ENCODE peak calls at places on chromosome 5, in nine cellular contexts. One of them, this sample, is unnamed.

GRCh38 chr5:81027481-81028058 is 67.4 kb downstream of the RASGRF2 start:
- DNase-seq in GM12865: no peak
- DNase-seq in dorsolateral prefrontal cortex: no peak
- DNase-seq in cardiac muscle cell: no peak
- DNase-seq in neural crest cell: no peak
- DNase-seq in AG04449: no peak
- DNase-seq in heart right ventricle: no peak
- DNase-seq in hepatocyte: no peak
- DNase-seq in coronary artery: no peak
- DNase-seq in this sample: no peak

GRCh38 chr5:66932446-66932845 is 264.2 kb downstream of the CD180 start:
- DNase-seq in GM12865: no peak
- DNase-seq in dorsolateral prefrontal cortex: no peak
- DNase-seq in cardiac muscle cell: no peak
- DNase-seq in neural crest cell: no peak
- DNase-seq in AG04449: no peak
- DNase-seq in heart right ventricle: no peak
- DNase-seq in hepatocyte: no peak
- DNase-seq in coronary artery: no peak
- DNase-seq in this sample: no peak

GRCh38 chr5:31942546-31942945 is 231.6 kb downstream of the GOLPH3 start:
- DNase-seq in GM12865: no peak
- DNase-seq in dorsolateral prefrontal cortex: no peak
- DNase-seq in cardiac muscle cell: no peak
- DNase-seq in neural crest cell: no peak
- DNase-seq in AG04449: no peak
- DNase-seq in heart right ventricle: no peak
- DNase-seq in hepatocyte: no peak
- DNase-seq in coronary artery: no peak
- DNase-seq in this sample: no peak

GRCh38 chr5:67374378-67374777 is 177.8 kb upstream of the CD180 start:
- DNase-seq in GM12865: no peak
- DNase-seq in dorsolateral prefrontal cortex: no peak
- DNase-seq in cardiac muscle cell: no peak
- DNase-seq in neural crest cell: no peak
- DNase-seq in AG04449: no peak
- DNase-seq in heart right ventricle: no peak
- DNase-seq in hepatocyte: no peak
- DNase-seq in coronary artery: no peak
- DNase-seq in this sample: no peak

GRCh38 chr5:123951204-123951977 is 439.4 kb downstream of the CSNK1G3 start:
- DNase-seq in GM12865: no peak
- DNase-seq in dorsolateral prefrontal cortex: no peak
- DNase-seq in cardiac muscle cell: no peak
- DNase-seq in neural crest cell: no peak
- DNase-seq in AG04449: peak; percentile 86
- DNase-seq in heart right ventricle: no peak
- DNase-seq in hepatocyte: no peak
- DNase-seq in coronary artery: no peak
- DNase-seq in this sample: no peak

GRCh38 chr5:43839218-43839617 is 236.2 kb downstream of the NNT start:
- DNase-seq in GM12865: no peak
- DNase-seq in dorsolateral prefrontal cortex: no peak
- DNase-seq in cardiac muscle cell: no peak
- DNase-seq in neural crest cell: no peak
- DNase-seq in AG04449: peak; percentile 60
- DNase-seq in heart right ventricle: no peak
- DNase-seq in hepatocyte: no peak
- DNase-seq in coronary artery: no peak
- DNase-seq in this sample: no peak

GRCh38 chr5:129461816-129462396 is 1.8 kb downstream of the ADAMTS19 start:
- DNase-seq in GM12865: no peak
- DNase-seq in dorsolateral prefrontal cortex: no peak
- DNase-seq in cardiac muscle cell: no peak
- DNase-seq in neural crest cell: no peak
- DNase-seq in AG04449: no peak
- DNase-seq in heart right ventricle: no peak
- DNase-seq in hepatocyte: no peak
- DNase-seq in coronary artery: no peak
- DNase-seq in this sample: no peak

GRCh38 chr5:158755971-158756370 is 343.7 kb downstream of the EBF1 start:
- DNase-seq in GM12865: no peak
- DNase-seq in dorsolateral prefrontal cortex: no peak
- DNase-seq in cardiac muscle cell: no peak
- DNase-seq in neural crest cell: no peak
- DNase-seq in AG04449: no peak
- DNase-seq in heart right ventricle: no peak
- DNase-seq in hepatocyte: no peak
- DNase-seq in coronary artery: no peak
- DNase-seq in this sample: no peak

GRCh38 chr5:111227805-111228204 is 3.6 kb downstream of the CAMK4 start:
- DNase-seq in GM12865: peak; percentile 55
- DNase-seq in dorsolateral prefrontal cortex: no peak
- DNase-seq in cardiac muscle cell: no peak
- DNase-seq in neural crest cell: no peak
- DNase-seq in AG04449: no peak
- DNase-seq in heart right ventricle: no peak
- DNase-seq in hepatocyte: peak; percentile 8
- DNase-seq in coronary artery: no peak
- DNase-seq in this sample: no peak

GRCh38 chr5:166358127-166358840 is 1933.2 kb upstream of the WWC1 start:
- DNase-seq in GM12865: no peak
- DNase-seq in dorsolateral prefrontal cortex: no peak
- DNase-seq in cardiac muscle cell: no peak
- DNase-seq in neural crest cell: no peak
- DNase-seq in AG04449: no peak
- DNase-seq in heart right ventricle: no peak
- DNase-seq in hepatocyte: no peak
- DNase-seq in coronary artery: no peak
- DNase-seq in this sample: no peak

GRCh38 chr5:76270214-76270613 is 132.9 kb upstream of the IQGAP2 start:
- DNase-seq in GM12865: peak; percentile 20
- DNase-seq in dorsolateral prefrontal cortex: no peak
- DNase-seq in cardiac muscle cell: no peak
- DNase-seq in neural crest cell: no peak
- DNase-seq in AG04449: no peak
- DNase-seq in heart right ventricle: no peak
- DNase-seq in hepatocyte: no peak
- DNase-seq in coronary artery: no peak
- DNase-seq in this sample: no peak

GRCh38 chr5:53482717-53483638 is 2.5 kb downstream of the FST start:
- DNase-seq in GM12865: peak; percentile 29
- DNase-seq in dorsolateral prefrontal cortex: no peak
- DNase-seq in cardiac muscle cell: peak; percentile 40
- DNase-seq in neural crest cell: peak; percentile 18
- DNase-seq in AG04449: no peak
- DNase-seq in heart right ventricle: peak; percentile 11
- DNase-seq in hepatocyte: peak; percentile 64
- DNase-seq in coronary artery: peak; percentile 74
- DNase-seq in this sample: no peak
- TF ChIP-seq CTCF in GM12865: no peak
- TF ChIP-seq CTCF in dorsolateral prefrontal cortex: no peak
- TF ChIP-seq CTCF in cardiac muscle cell: peak; percentile 53
- TF ChIP-seq CTCF in neural crest cell: no peak
- TF ChIP-seq CTCF in AG04449: peak; percentile 31
- TF ChIP-seq CTCF in heart right ventricle: no peak
- TF ChIP-seq CTCF in hepatocyte: peak; percentile 44
- TF ChIP-seq CTCF in coronary artery: no peak
- TF ChIP-seq CTCF in this sample: no peak

GRCh38 chr5:133487093-133487492 is 125.2 kb downstream of the FSTL4 start:
- DNase-seq in GM12865: no peak
- DNase-seq in dorsolateral prefrontal cortex: no peak
- DNase-seq in cardiac muscle cell: no peak
- DNase-seq in neural crest cell: no peak
- DNase-seq in AG04449: no peak
- DNase-seq in heart right ventricle: no peak
- DNase-seq in hepatocyte: no peak
- DNase-seq in coronary artery: no peak
- DNase-seq in this sample: no peak

GRCh38 chr5:133485468-133485867 is 126.9 kb downstream of the FSTL4 start:
- DNase-seq in GM12865: no peak
- DNase-seq in dorsolateral prefrontal cortex: no peak
- DNase-seq in cardiac muscle cell: no peak
- DNase-seq in neural crest cell: no peak
- DNase-seq in AG04449: no peak
- DNase-seq in heart right ventricle: no peak
- DNase-seq in hepatocyte: no peak
- DNase-seq in coronary artery: no peak
- DNase-seq in this sample: no peak

DNA sequence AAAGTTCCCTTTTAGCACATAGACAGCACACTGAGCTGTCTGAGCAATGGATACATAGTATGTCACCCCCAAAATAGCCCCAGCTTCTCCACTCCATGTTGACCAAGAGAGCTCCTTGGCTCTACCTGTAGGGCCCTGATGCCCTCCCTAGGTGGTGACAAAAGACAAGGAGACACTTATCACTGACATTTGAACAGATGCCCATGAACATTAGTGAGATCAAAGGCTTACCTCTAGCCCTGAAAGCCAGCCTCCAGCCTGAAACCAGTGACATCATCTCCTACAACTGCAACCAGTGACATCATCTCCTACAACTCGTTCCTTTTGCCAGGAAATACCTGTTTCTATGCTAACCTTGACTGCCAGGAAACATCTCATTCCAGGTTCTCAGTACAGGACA is 122.7 kb downstream of the FSTL4 start:
- DNase-seq in GM12865: peak; percentile 59
- DNase-seq in dorsolateral prefrontal cortex: no peak
- DNase-seq in cardiac muscle cell: no peak
- DNase-seq in neural crest cell: no peak
- DNase-seq in AG04449: no peak
- DNase-seq in heart right ventricle: no peak
- DNase-seq in hepatocyte: no peak
- DNase-seq in coronary artery: no peak
- DNase-seq in this sample: no peak
- TF ChIP-seq CTCF in GM12865: peak; percentile 46
- TF ChIP-seq CTCF in dorsolateral prefrontal cortex: no peak
- TF ChIP-seq CTCF in cardiac muscle cell: no peak
- TF ChIP-seq CTCF in neural crest cell: no peak
- TF ChIP-seq CTCF in AG04449: no peak
- TF ChIP-seq CTCF in heart right ventricle: no peak
- TF ChIP-seq CTCF in hepatocyte: no peak
- TF ChIP-seq CTCF in coronary artery: no peak
- TF ChIP-seq CTCF in this sample: peak; percentile 59

GRCh38 chr5:179354305-179354882 is 9.1 kb upstream of the ADAMTS2 start:
- DNase-seq in GM12865: no peak
- DNase-seq in dorsolateral prefrontal cortex: no peak
- DNase-seq in cardiac muscle cell: no peak
- DNase-seq in neural crest cell: no peak
- DNase-seq in AG04449: no peak
- DNase-seq in heart right ventricle: no peak
- DNase-seq in hepatocyte: no peak
- DNase-seq in coronary artery: no peak
- DNase-seq in this sample: no peak
- TF ChIP-seq CTCF in GM12865: no peak
- TF ChIP-seq CTCF in dorsolateral prefrontal cortex: no peak
- TF ChIP-seq CTCF in cardiac muscle cell: no peak
- TF ChIP-seq CTCF in neural crest cell: no peak
- TF ChIP-seq CTCF in AG04449: no peak
- TF ChIP-seq CTCF in heart right ventricle: no peak
- TF ChIP-seq CTCF in hepatocyte: no peak
- TF ChIP-seq CTCF in coronary artery: no peak
- TF ChIP-seq CTCF in this sample: no peak

GRCh38 chr5:14313986-14314690 is 171.0 kb downstream of the TRIO start:
- DNase-seq in GM12865: no peak
- DNase-seq in dorsolateral prefrontal cortex: no peak
- DNase-seq in cardiac muscle cell: no peak
- DNase-seq in neural crest cell: no peak
- DNase-seq in AG04449: no peak
- DNase-seq in heart right ventricle: no peak
- DNase-seq in hepatocyte: no peak
- DNase-seq in coronary artery: no peak
- DNase-seq in this sample: no peak

GRCh38 chr5:14319102-14319501 is 176.0 kb downstream of the TRIO start:
- DNase-seq in GM12865: no peak
- DNase-seq in dorsolateral prefrontal cortex: no peak
- DNase-seq in cardiac muscle cell: no peak
- DNase-seq in neural crest cell: no peak
- DNase-seq in AG04449: no peak
- DNase-seq in heart right ventricle: no peak
- DNase-seq in hepatocyte: no peak
- DNase-seq in coronary artery: no peak
- DNase-seq in this sample: no peak

GRCh38 chr5:14321936-14322335 is 178.8 kb downstream of the TRIO start:
- DNase-seq in GM12865: no peak
- DNase-seq in dorsolateral prefrontal cortex: no peak
- DNase-seq in cardiac muscle cell: no peak
- DNase-seq in neural crest cell: no peak
- DNase-seq in AG04449: no peak
- DNase-seq in heart right ventricle: no peak
- DNase-seq in hepatocyte: no peak
- DNase-seq in coronary artery: no peak
- DNase-seq in this sample: no peak

DNA sequence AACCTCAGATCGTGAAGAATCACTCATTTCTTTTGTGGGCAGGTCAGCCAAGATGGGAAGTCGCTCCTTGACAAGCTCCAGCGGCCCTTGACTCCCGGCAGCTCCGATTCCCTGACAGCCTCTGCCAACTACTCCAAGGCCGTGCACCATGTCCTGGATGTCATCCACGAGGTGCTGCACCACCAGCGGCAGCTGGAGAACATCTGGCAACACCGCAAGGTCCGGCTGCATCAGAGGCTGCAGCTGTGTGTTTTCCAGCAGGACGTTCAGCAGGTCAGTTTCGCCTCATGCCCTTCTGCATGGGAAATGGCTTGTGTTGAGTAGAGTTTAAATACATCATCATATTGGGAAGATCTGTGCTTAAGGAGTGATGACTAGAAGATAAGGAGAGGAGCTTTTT is 173.3 kb downstream of the TRIO start:
- DNase-seq in GM12865: no peak
- DNase-seq in dorsolateral prefrontal cortex: no peak
- DNase-seq in cardiac muscle cell: peak; percentile 15
- DNase-seq in neural crest cell: no peak
- DNase-seq in AG04449: no peak
- DNase-seq in heart right ventricle: no peak
- DNase-seq in hepatocyte: no peak
- DNase-seq in coronary artery: no peak
- DNase-seq in this sample: no peak
- TF ChIP-seq CTCF in GM12865: no peak
- TF ChIP-seq CTCF in dorsolateral prefrontal cortex: no peak
- TF ChIP-seq CTCF in cardiac muscle cell: no peak
- TF ChIP-seq CTCF in neural crest cell: no peak
- TF ChIP-seq CTCF in AG04449: no peak
- TF ChIP-seq CTCF in heart right ventricle: no peak
- TF ChIP-seq CTCF in hepatocyte: no peak
- TF ChIP-seq CTCF in coronary artery: no peak
- TF ChIP-seq CTCF in this sample: no peak

This sample was measured in D721Med.